ENCODE peak calls at places on chromosomes 13 and 19, in six cellular contexts. L is SHP77 treated with DMSO at 0.1 percent for 48 hours, C is fibroblast of the conjunctiva, A is naive B cell, J is thyroid gland, D is left cardiac atrium. Z is an unnamed sample.

GRCh38 chr19:46574533-46574932 is 26.6 kb upstream of the CALM3 start:
- DNase-seq in L (no peak), C (no peak), A (no peak), J (no peak), D (no peak), Z (no peak)

GRCh38 chr13:98976338-98976737 is 1.5 kb downstream of the DOCK9 start:
- DNase-seq in L (no peak), C (peak), A (no peak), J (no peak), D (no peak), Z (no peak)

GRCh38 chr19:3523361-3524074 is 15.5 kb upstream of the TEKTIP1 start:
- DNase-seq in L (no peak), C (no peak), A (no peak), J (no peak), D (no peak), Z (no peak)

GRCh38 chr19:582497-583197 is 7.0 kb upstream of the HCN2 start:
- DNase-seq in L (no peak), C (no peak), A (no peak), J (no peak), D (no peak), Z (no peak)

GRCh38 chr13:94291631-94292322 is 187.7 kb downstream of the DCT start:
- DNase-seq in L (no peak), C (no peak), A (no peak), J (no peak), D (no peak), Z (no peak)

GRCh38 chr13:105445793-105446192 is 1089.7 kb downstream of the EFNB2 start:
- DNase-seq in L (no peak), C (no peak), A (no peak), J (no peak), D (no peak), Z (no peak)

GRCh38 chr13:22316494-22317025 is 645.7 kb downstream of the FGF9 start:
- DNase-seq in L (no peak), C (no peak), A (no peak), J (no peak), D (no peak), Z (no peak)

GRCh38 chr19:1904385-1905070 is 671 bp upstream of the ADAT3 start:
- DNase-seq in L (no peak), C (no peak), A (peak), J (peak), D (no peak), Z (no peak)

GRCh38 chr19:7176792-7177191 is 107.3 kb downstream of the ZNF557 start:
- DNase-seq in L (no peak), C (no peak), A (no peak), J (no peak), D (no peak), Z (no peak)

GRCh38 chr13:95552539-95553270 is at the start of gene CLDN10:
- DNase-seq in L (peak), C (no peak), A (no peak), J (no peak), D (no peak), Z (no peak)

GRCh38 chr13:109734002-109734785 is 52.2 kb downstream of the IRS2 start:
- DNase-seq in L (no peak), C (no peak), A (no peak), J (no peak), D (no peak), Z (no peak)

GRCh38 chr19:10975374-10976036 is 14.7 kb downstream of the SMARCA4 start:
- DNase-seq in L (no peak), C (no peak), A (no peak), J (peak), D (peak), Z (peak)

GRCh38 chr19:44846455-44847143 is 502 bp downstream of the NECTIN2 start:
- DNase-seq in L (no peak), C (no peak), A (no peak), J (peak), D (peak), Z (no peak)

GRCh38 chr19:6740589-6741348 is 1.3 kb downstream of the TRIP10 start:
- DNase-seq in L (no peak), C (no peak), A (peak), J (peak), D (peak), Z (peak)

GRCh38 chr19:1668339-1669123 is 16.1 kb upstream of the TCF3 start:
- DNase-seq in L (no peak), C (no peak), A (peak), J (no peak), D (no peak), Z (no peak)

GRCh38 chr13:45216193-45216592 is 15.3 kb upstream of the KCTD4 start:
- DNase-seq in L (no peak), C (no peak), A (no peak), J (no peak), D (no peak), Z (no peak)

GRCh38 chr19:16447015-16447384 is 24.8 kb downstream of the EPS15L1 start:
- DNase-seq in L (no peak), C (peak), A (peak), J (peak), D (peak), Z (peak)

GRCh38 chr13:100506154-100506553 is 82.4 kb downstream of the GGACT start:
- DNase-seq in L (no peak), C (no peak), A (no peak), J (no peak), D (no peak), Z (no peak)

GRCh38 chr19:15280915-15281683 is 48.9 kb upstream of the EPHX3 start:
- DNase-seq in L (peak), C (peak), A (no peak), J (peak), D (peak), Z (peak)

GRCh38 chr19:53904909-53905308 is 4.2 kb upstream of the CACNG7 start:
- DNase-seq in L (no peak), C (no peak), A (no peak), J (no peak), D (no peak), Z (no peak)

GRCh38 chr13:26019881-26020535 is 31.8 kb downstream of the SHISA2 start:
- DNase-seq in L (no peak), C (no peak), A (no peak), J (no peak), D (no peak), Z (no peak)